ENCODE peak calls at places on chromosomes 2 and 18, in five cellular contexts. V is fibroblast of pulmonary artery; H is MM.1S; M is stimulated activated CD4-positive, alpha-beta T cell treated with anti-CD3 and anti-CD28 coated beads, Interleukin-2, amount 100 ng/mL, for 48 hours; Y is AG20443. N is an unnamed sample.

GRCh38 chr2:98412751-98413445 is 31.8 kb upstream of the INPP4A start:
- DNase-seq in Y (peak; percentile 64), M (peak; percentile 67), V (peak; percentile 70), H (peak; percentile 81), N (peak; percentile 29)

GRCh38 chr18:12769644-12770440 is 67.0 kb downstream of the PSMG2 start:
- DNase-seq in Y (no peak), M (no peak), V (peak; percentile 2), H (no peak), N (no peak)

GRCh38 chr2:112995346-112995920 is 9.8 kb upstream of the IL36A start:
- DNase-seq in Y (no peak), H (peak; percentile 77), M (no peak), V (no peak), N (no peak)

GRCh38 chr2:11930211-11930761 is 183.9 kb downstream of the LPIN1 start:
- DNase-seq in H (no peak), Y (no peak), M (no peak), V (peak; percentile 4), N (no peak)

GRCh38 chr2:148658807-148659722 is 14.5 kb downstream of the EPC2 start:
- DNase-seq in H (peak; percentile 75), Y (no peak), M (no peak), V (peak; percentile 62), N (peak; percentile 8)

GRCh38 chr2:217978536-217979150 is 24.2 kb downstream of the TNS1 start:
- DNase-seq in Y (no peak), M (no peak), H (no peak), V (no peak), N (no peak)

GRCh38 chr2:120770641-120771040 is 35.0 kb downstream of the GLI2 start:
- DNase-seq in V (no peak), M (no peak), H (no peak), Y (no peak), N (no peak)

GRCh38 chr2:233822101-233822771 is 32.1 kb downstream of the HJURP start:
- DNase-seq in M (no peak), Y (no peak), V (no peak), H (no peak), N (no peak)

GRCh38 chr2:179876266-179876665 is 14.9 kb upstream of the ZNF385B start:
- DNase-seq in M (no peak), V (no peak), H (no peak), Y (no peak), N (no peak)

GRCh38 chr2:129203315-129203714 is 776.2 kb upstream of the RAB6C start:
- DNase-seq in Y (no peak), V (no peak), M (no peak), H (no peak), N (no peak)

GRCh38 chr18:32566960-32567359 is 96.3 kb upstream of the GAREM1 start:
- DNase-seq in Y (no peak), V (no peak), M (no peak), H (no peak), N (no peak)

N was measured in GM19239.